ENCODE peak calls at places on chromosomes 11 and 22, in eight cellular contexts. Y, D, R, N, E, A, Q and C are unnamed samples.

GRCh38 chr11:111388431-111388830 is 9.4 kb upstream of the POU2AF1 start:
- DNase-seq in R (no peak), Q (no peak), E (no peak), Y (no peak), A (no peak), D (no peak), N (no peak), C (no peak)

GRCh38 chr11:33018840-33019239 is 3.2 kb downstream of the DEPDC7 start:
- DNase-seq in E (no peak), D (no peak), N (no peak), Y (no peak), Q (no peak), R (no peak), A (no peak), C (no peak)

GRCh38 chr11:126104420-126104819 is 41.8 kb upstream of the CDON start:
- DNase-seq in A (peak; percentile 78), N (no peak), D (no peak), E (no peak), Y (no peak), Q (no peak), R (no peak), C (no peak)

GRCh38 chr22:44133901-44134511 is 46.7 kb upstream of the PARVG start:
- DNase-seq in A (no peak), N (no peak), Q (no peak), R (peak; percentile 70), D (no peak), E (no peak), Y (no peak), C (peak; percentile 46)

GRCh38 chr11:8717876-8718753 is 35.5 kb downstream of the RPL27A start:
- DNase-seq in R (peak; percentile 92), N (no peak), E (peak; percentile 24), D (peak; percentile 83), Y (peak; percentile 70), Q (no peak), A (no peak), C (no peak)

GRCh38 chr11:128251140-128251539 is 336.2 kb downstream of the ETS1 start:
- DNase-seq in Q (no peak), N (no peak), D (no peak), E (no peak), A (no peak), R (no peak), Y (no peak), C (no peak)

GRCh38 chr11:1779806-1780699 is 16.3 kb upstream of the CTSD start:
- DNase-seq in Y (no peak), Q (peak; percentile 21), A (no peak), N (no peak), R (peak; percentile 39), D (no peak), E (no peak), C (no peak)

GRCh38 chr11:1292644-1293618 is 16.5 kb downstream of the TOLLIP start:
- DNase-seq in E (peak; percentile 5), A (no peak), N (no peak), Y (no peak), D (no peak), Q (no peak), R (peak; percentile 56), C (peak; percentile 77)

GRCh38 chr11:2178906-2179494 is 7.4 kb upstream of the TH start:
- DNase-seq in E (no peak), Q (no peak), Y (no peak), A (no peak), R (no peak), N (no peak), D (peak; percentile 32), C (no peak)

GRCh38 chr11:117490019-117490679 is 162.5 kb downstream of the CEP164 start:
- DNase-seq in N (no peak), E (no peak), D (no peak), Y (no peak), A (no peak), Q (peak; percentile 75), R (no peak), C (no peak)

DNA sequence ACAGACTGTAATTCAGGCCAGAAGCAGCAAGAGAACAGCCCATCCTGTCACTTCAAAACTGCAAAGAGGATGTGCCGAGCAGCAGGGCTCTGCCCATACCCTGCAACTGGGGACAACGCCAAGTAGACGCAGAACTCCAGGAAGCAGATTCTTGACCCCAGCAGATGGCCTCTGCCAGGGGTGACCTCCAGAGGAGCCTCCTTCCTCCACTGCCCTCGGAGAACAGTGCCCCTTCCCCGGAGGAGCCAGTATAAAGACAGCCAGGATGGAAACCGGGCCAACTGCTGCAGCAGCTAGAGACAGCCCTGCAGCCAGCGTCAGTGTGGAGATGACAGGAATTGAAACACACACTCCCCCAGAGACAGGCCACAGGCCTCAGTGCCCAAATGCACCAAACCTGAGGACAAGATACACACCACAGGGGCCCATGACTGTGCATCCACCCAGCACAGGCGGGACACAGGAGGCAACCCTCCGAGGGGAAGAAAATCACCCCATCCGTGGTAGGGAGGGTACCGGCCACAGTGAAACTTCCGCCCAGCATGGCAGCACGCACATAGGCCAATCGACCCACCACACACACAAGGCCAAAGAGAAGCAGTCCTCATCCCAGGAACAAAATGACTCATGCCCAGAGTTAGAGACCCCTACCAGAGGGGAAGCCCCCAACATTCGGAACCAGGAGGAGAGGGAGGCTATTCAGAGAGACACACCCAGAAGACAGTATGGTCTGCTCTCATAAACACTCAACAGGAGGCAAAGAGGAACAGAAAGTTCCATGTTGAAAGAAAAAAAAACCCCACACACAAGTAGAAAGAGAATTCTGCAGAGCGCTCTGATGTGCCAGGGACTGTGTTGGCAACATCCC is 5.6 kb downstream of the AHNAK start:
- DNase-seq in Y (no peak), R (peak; percentile 75), D (no peak), Q (no peak), A (no peak), E (peak; percentile 57), N (peak; percentile 76), C (no peak)
- H3K4me1 ChIP-seq in Y (peaks cover 77% of the 10 kb centered on the region), R (peaks cover 70% of the 10 kb centered on the region), D (peaks cover 57% of the 10 kb centered on the region), Q (peaks cover 58% of the 10 kb centered on the region), A (peaks cover 18% of the 10 kb centered on the region), E (peaks cover 70% of the 10 kb centered on the region), N (peaks cover 74% of the 10 kb centered on the region), C (peaks cover 83% of the 10 kb centered on the region)

GRCh38 chr22:20552450-20552894 is 45.1 kb downstream of the MED15 start:
- DNase-seq in R (peak; percentile 96), N (no peak), D (peak; percentile 67), Y (peak; percentile 52), A (no peak), Q (no peak), E (peak; percentile 52), C (peak; percentile 90)
- TF ChIP-seq EP300 in R (no peak), N (no peak), D (no peak), Y (no peak), A (no peak), Q (no peak), E (no peak), C (no peak)

GRCh38 chr11:118529584-118530175 is 1.3 kb upstream of the TMEM25 start:
- DNase-seq in E (no peak), Y (no peak), R (no peak), N (no peak), A (peak; percentile 51), D (no peak), Q (no peak), C (no peak)

GRCh38 chr11:118528511-118528910 is 1.2 kb downstream of the TTC36 start:
- DNase-seq in A (no peak), R (no peak), Q (no peak), E (no peak), D (no peak), N (no peak), Y (no peak), C (peak; percentile 62)

GRCh38 chr11:118531597-118532084 is 649 bp downstream of the TMEM25 start:
- DNase-seq in R (no peak), Q (peak; percentile 69), Y (no peak), E (no peak), D (peak; percentile 12), N (no peak), A (no peak), C (no peak)

GRCh38 chr11:118530683-118531596 is at the start of gene TMEM25:
- DNase-seq in Q (peak; percentile 96), N (no peak), Y (peak; percentile 70), E (peak; percentile 71), A (peak; percentile 90), R (peak; percentile 83), D (peak; percentile 32), C (no peak)

DNA sequence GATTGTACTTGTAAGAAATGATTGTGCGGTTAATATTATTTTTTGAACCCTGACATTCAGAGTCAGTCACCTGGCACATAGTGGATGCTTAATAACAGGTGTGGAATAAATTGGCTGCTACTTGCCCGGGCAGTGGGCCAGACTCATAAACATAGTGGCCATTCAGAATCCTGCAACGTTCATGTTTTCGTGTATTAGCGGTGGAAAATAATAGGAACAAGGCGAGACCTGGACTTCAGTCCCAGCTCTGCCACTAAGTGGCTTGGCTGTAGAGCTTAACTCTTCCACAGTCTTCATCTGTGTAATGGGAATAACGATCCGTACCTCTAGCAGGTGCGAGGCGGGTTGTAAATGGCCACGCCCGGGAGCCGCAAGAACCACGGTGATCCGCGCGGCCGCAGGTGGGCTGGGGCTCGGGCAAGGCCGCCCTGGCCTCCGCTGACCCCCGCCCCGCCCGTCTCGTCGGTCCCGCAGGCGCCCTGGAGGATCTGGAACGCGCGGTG is 761 bp upstream of the TMEM25 start:
- DNase-seq in Q (no peak), E (peak; percentile 60), D (no peak), N (no peak), A (peak; percentile 66), Y (peak; percentile 37), R (no peak), C (no peak)
- TF ChIP-seq POLR2AphosphoS5 in Q (peak; percentile 8), E (no peak), D (no peak), N (no peak), A (no peak), Y (no peak), R (no peak), C (no peak)

GRCh38 chr22:17774928-17775675 is 833 bp upstream of the BID start:
- DNase-seq in E (no peak), N (no peak), D (no peak), Y (no peak), Q (no peak), R (no peak), A (no peak), C (no peak)
- H3K4me1 ChIP-seq in E (peaks cover 12% of the 10 kb centered on the region), N (peaks cover 46% of the 10 kb centered on the region), D (peaks cover 64% of the 10 kb centered on the region), Y (peaks cover 36% of the 10 kb centered on the region), Q (peaks cover 35% of the 10 kb centered on the region), R (peaks cover 15% of the 10 kb centered on the region), A (peaks cover 14% of the 10 kb centered on the region), C (peaks cover 33% of the 10 kb centered on the region)

GRCh38 chr11:31958086-31958735 is 132.7 kb upstream of the RCN1 start:
- DNase-seq in D (peak; percentile 15), R (no peak), Q (peak; percentile 60), N (peak; percentile 9), Y (peak; percentile 60), E (peak; percentile 45), A (peak; percentile 97), C (no peak)
- TF ChIP-seq EP300 in D (no peak), R (no peak), Q (no peak), N (no peak), Y (no peak), E (no peak), A (no peak), C (no peak)

DNA sequence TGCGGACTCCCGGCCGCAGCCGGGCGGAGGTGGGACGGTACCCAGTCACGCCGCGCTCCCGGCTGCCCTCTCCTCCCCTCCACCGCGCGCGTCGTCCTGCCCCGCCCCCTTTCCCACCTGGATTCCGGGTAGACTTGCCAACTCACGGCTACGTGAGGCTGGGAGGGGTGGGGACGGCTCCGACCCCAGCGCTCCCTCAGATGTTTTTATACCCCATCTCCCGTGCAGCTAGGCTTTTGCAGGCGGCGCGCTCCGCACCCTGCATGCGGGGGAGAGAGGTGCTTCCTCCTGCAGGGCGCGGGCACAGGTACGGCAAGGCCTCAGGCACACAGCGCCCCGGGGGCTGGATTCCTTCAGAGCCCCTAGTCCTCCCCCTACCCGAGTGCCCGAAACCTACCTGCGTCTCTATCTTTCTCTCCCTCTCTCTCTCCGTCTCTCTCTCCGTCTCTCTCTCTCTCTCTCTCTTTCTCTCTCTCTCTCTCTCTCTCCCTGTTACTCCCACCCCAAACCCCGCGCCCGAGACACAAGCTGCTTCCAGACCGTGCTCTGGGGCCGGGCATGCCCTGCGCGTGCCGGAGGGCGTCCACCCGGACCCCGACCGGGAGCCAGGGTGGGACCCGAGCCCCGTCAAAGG is 1.9 kb downstream of the PDGFB start:
- DNase-seq in Y (peak; percentile 73), D (peak; percentile 60), A (peak; percentile 86), R (no peak), Q (no peak), E (no peak), N (no peak), C (no peak)
- TF ChIP-seq POLR2AphosphoS5 in Y (peak; percentile 49), D (peak; percentile 79), A (no peak), R (no peak), Q (no peak), E (no peak), N (no peak), C (no peak)